ENCODE peak calls at places on chromosomes 3 and 15, in six cellular contexts. O is cardiac muscle cell; S is transverse colon; Y is CD8-positive, alpha-beta T cell; Q is PC-9; D is Peyer's patch. B is an unnamed sample.

GRCh38 chr15:58590901-58591300 is 158.6 kb downstream of the ADAM10 start:
- DNase-seq in D (no peak), S (no peak), Q (no peak), Y (no peak), O (no peak), B (no peak)

GRCh38 chr3:75985432-75985831 is 200.1 kb upstream of the ZNF717 start:
- DNase-seq in O (no peak), S (no peak), Y (no peak), D (no peak), Q (no peak), B (no peak)

GRCh38 chr3:125054436-125055164 is 1.2 kb downstream of the HEG1 start:
- DNase-seq in S (no peak), Y (no peak), D (no peak), Q (no peak), O (peak), B (no peak)

GRCh38 chr3:49134471-49135265 is 1.8 kb upstream of the LAMB2 start:
- DNase-seq in S (no peak), D (no peak), Y (no peak), Q (no peak), O (no peak), B (no peak)

GRCh38 chr3:100018806-100019205 is 95.5 kb downstream of the FILIP1L start:
- DNase-seq in Y (no peak), Q (peak), O (no peak), S (no peak), D (no peak), B (no peak)

GRCh38 chr15:66997212-66997611 is 68.2 kb upstream of the SMAD3 start:
- DNase-seq in O (peak), Q (peak), Y (no peak), D (no peak), S (no peak), B (no peak)

GRCh38 chr3:162270059-162270458 is 773.5 kb downstream of the OTOL1 start:
- DNase-seq in Q (no peak), D (no peak), O (no peak), Y (no peak), S (no peak), B (no peak)

GRCh38 chr3:170730071-170730812 is 139.8 kb downstream of the RPL22L1 start:
- DNase-seq in O (peak), S (no peak), Q (no peak), D (no peak), Y (no peak), B (no peak)

GRCh38 chr15:80121546-80121945 is 31.3 kb upstream of the FAH start:
- DNase-seq in D (no peak), S (no peak), Y (no peak), O (no peak), Q (no peak), B (no peak)

GRCh38 chr15:70049115-70049514 is 48.6 kb downstream of the TLE3 start:
- DNase-seq in Y (no peak), D (peak), O (no peak), S (no peak), Q (no peak), B (peak)

GRCh38 chr3:145807990-145808389 is 353.0 kb downstream of the PLOD2 start:
- DNase-seq in Y (no peak), O (peak), Q (no peak), D (no peak), S (no peak), B (no peak)

GRCh38 chr15:80832676-80833075 is 53.5 kb downstream of the CEMIP start:
- DNase-seq in S (no peak), Y (no peak), Q (no peak), D (no peak), O (no peak), B (no peak)

GRCh38 chr3:33044676-33045075 is 52.3 kb downstream of the GLB1 start:
- DNase-seq in Y (peak), Q (no peak), D (no peak), O (no peak), S (no peak), B (no peak)

GRCh38 chr3:14336414-14337285 is 65.8 kb upstream of the SLC6A6 start:
- DNase-seq in Q (peak), Y (no peak), D (no peak), S (peak), O (no peak), B (no peak)

GRCh38 chr3:36890261-36890660 is 54.6 kb downstream of the TRANK1 start:
- DNase-seq in Q (no peak), S (no peak), Y (no peak), D (no peak), O (no peak), B (no peak)

GRCh38 chr3:8760091-8760490 is 9.3 kb downstream of the OXTR start:
- DNase-seq in D (no peak), O (no peak), Q (no peak), S (no peak), Y (no peak), B (no peak)

GRCh38 chr3:42161050-42161935 is 70.1 kb downstream of the TRAK1 start:
- DNase-seq in Y (no peak), S (no peak), O (peak), D (no peak), Q (peak), B (peak)

GRCh38 chr3:57060089-57060829 is at the start of gene SPATA12:
- DNase-seq in O (peak), D (peak), Y (no peak), Q (peak), S (peak), B (peak)

GRCh38 chr15:33766329-33766728 is 202.0 kb upstream of the CHRM5 start:
- DNase-seq in Q (no peak), D (no peak), Y (no peak), S (no peak), O (no peak), B (no peak)
- H3K27ac ChIP-seq in Q (no peak), D (no peak), Y (no peak), S (no peak), O (no peak), B (no peak)

DNA sequence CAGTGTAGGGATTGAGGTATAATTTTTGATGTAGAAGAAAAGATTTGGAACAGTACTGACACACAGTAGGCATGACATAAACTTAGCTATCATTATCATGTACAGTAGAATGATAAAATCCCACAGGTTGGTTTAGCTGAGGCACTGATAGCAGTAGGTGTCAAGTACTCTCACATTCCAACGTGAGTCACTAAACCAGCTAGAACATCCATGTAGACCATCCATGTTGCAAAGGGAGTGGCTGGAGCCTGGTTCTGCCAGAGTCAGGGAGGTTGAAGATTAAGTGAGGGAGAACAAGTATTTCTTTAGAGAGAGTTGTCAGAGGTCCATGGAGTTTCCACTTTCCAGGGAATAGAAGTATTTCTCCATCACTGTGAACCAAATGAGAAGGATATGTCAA is 157.2 kb upstream of the TMEM108 start:
- DNase-seq in Y (no peak), S (no peak), O (no peak), Q (no peak), D (no peak), B (no peak)
- H3K27ac ChIP-seq in Y (no peak), S (no peak), O (no peak), Q (no peak), D (no peak), B (no peak)

GRCh38 chr3:164450276-164450905 is 627.9 kb downstream of the SI start:
- DNase-seq in D (no peak), O (no peak), Y (no peak), Q (peak), S (no peak), B (no peak)
- H3K27ac ChIP-seq in D (no peak), O (no peak), Y (no peak), Q (no peak), S (peak), B (peak)

GRCh38 chr15:62469478-62469873 is 304.4 kb upstream of the C2CD4B start:
- DNase-seq in O (peak), Y (no peak), S (no peak), Q (no peak), D (no peak), B (peak)
- H3K27ac ChIP-seq in O (no peak), Y (no peak), S (peak), Q (no peak), D (no peak), B (peak)

GRCh38 chr15:71660501-71660900 is 149.9 kb upstream of the NR2E3 start:
- DNase-seq in D (no peak), Y (no peak), Q (no peak), S (no peak), O (no peak), B (no peak)

GRCh38 chr15:71658036-71658435 is 152.3 kb upstream of the NR2E3 start:
- DNase-seq in S (no peak), Q (no peak), O (no peak), D (no peak), Y (no peak), B (no peak)

GRCh38 chr15:71659730-71660067 is 150.7 kb upstream of the NR2E3 start:
- DNase-seq in S (no peak), Y (no peak), D (no peak), Q (no peak), O (no peak), B (no peak)

GRCh38 chr15:71657141-71657540 is 153.2 kb upstream of the NR2E3 start:
- DNase-seq in D (no peak), O (no peak), Q (no peak), Y (no peak), S (no peak), B (no peak)

DNA sequence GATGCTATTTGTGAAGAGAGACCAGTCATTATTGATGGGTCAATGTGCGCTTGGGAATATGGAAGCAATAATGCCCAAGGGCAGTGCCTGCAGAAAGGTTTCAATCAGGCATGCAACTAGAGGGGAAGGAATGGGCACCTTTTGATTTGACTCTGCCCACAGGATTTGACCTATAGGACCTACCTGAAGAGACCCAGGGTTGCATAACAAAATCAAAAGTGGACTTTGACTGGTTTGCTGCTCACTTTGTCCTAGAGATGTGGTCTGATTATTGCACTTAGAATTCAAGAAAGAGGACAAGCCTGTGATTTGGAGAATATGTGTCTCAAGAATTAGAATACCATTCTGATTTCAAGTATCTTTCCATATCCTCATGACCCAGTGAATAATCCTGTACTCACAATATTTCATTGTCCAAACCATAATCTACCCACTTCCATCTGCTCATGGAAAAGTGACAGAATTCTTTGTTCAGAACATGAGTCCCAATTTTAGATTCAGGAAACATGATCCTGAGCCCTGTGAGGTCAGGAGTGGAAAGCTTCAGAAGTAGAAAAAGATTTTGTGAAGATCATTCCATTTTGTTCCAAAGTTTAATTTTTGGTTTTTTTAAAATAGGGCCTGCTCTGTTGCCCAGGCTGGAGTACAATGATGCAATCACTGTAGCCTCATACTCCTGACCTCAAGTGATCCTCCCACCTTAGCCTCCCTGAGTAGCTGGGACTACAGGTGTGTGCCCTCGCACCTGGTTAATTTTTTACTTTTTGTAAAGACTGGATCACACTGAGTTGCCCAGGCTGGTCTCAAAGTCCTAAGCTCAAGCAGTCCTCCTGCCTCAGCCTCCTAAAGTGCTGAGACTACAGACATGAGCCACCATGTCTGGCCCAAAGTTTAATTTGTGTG is 151.3 kb upstream of the NR2E3 start:
- DNase-seq in Y (no peak), Q (no peak), O (no peak), D (no peak), S (no peak), B (no peak)
- H3K27ac ChIP-seq in Y (no peak), Q (no peak), O (no peak), D (no peak), S (no peak), B (no peak)

DNA sequence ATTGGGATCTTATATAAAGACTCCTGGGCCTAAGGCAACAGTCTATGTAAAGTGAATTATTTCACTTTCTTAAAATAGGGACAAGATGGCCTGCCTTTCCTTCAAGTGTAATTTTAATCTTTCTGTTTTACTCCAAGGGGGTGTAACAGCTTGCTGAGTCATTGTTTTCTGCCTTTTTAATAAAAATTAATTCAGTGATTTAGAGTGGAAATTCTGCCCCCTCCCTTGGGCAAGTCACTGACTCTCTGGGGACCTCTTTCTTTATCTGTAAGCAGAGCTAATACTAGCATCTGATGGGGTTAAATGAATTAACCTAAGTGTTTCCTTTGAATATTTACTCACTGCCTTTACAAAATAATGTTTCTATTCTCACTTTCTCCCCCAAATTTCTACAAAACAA is 23.9 kb downstream of the LRRK1 start:
- DNase-seq in O (peak), S (no peak), Q (no peak), Y (no peak), D (no peak), B (no peak)
- H3K27ac ChIP-seq in O (no peak), S (no peak), Q (no peak), Y (no peak), D (no peak), B (no peak)

GRCh38 chr3:31724144-31724543 is 191.4 kb downstream of the STT3B start:
- DNase-seq in S (no peak), Y (no peak), Q (no peak), D (no peak), O (no peak), B (no peak)

GRCh38 chr3:31725568-31725967 is 192.8 kb downstream of the STT3B start:
- DNase-seq in S (no peak), D (no peak), Y (no peak), Q (no peak), O (no peak), B (no peak)

GRCh38 chr3:31725976-31726375 is 193.3 kb downstream of the STT3B start:
- DNase-seq in Q (no peak), D (no peak), S (no peak), Y (no peak), O (no peak), B (no peak)

GRCh38 chr3:31721709-31722108 is 189.0 kb downstream of the STT3B start:
- DNase-seq in Q (no peak), O (no peak), D (no peak), S (no peak), Y (no peak), B (no peak)

GRCh38 chr3:31724681-31725080 is 192.0 kb downstream of the STT3B start:
- DNase-seq in Q (no peak), S (no peak), O (peak), Y (no peak), D (no peak), B (no peak)
- H3K27ac ChIP-seq in Q (no peak), S (no peak), O (no peak), Y (no peak), D (no peak), B (no peak)

GRCh38 chr15:31740203-31740602 is 290.1 kb upstream of the CHRNA7 start:
- DNase-seq in D (no peak), Q (no peak), Y (no peak), O (peak), S (no peak), B (no peak)
- H3K27ac ChIP-seq in D (no peak), Q (no peak), Y (no peak), O (no peak), S (no peak), B (no peak)